ENCODE peak calls at places on chromosome 11, in four cellular contexts. Q is WERI-Rb-1; N is NCI-H460; Y is stimulated activated CD4-positive, alpha-beta T cell treated with anti-CD3 and anti-CD28 coated beads, Interleukin-4, amount 100 ng/mL, for 48 hours. J is an unnamed sample.

GRCh38 chr11:87661270-87661669 is 514.0 kb downstream of the RAB38 start:
- DNase-seq in Q (no peak), N (no peak), Y (no peak), J (no peak)

GRCh38 chr11:65487467-65488272 is 11.2 kb upstream of the MALAT1 start:
- DNase-seq in Q (peak), Y (peak), N (peak), J (peak)

GRCh38 chr11:99268895-99269294 is 248.1 kb downstream of the CNTN5 start:
- DNase-seq in Q (no peak), N (no peak), Y (no peak), J (peak)

GRCh38 chr11:27241316-27242122 is 121.5 kb downstream of the CCDC34 start:
- DNase-seq in N (peak), Q (no peak), Y (no peak), J (peak)

GRCh38 chr11:45556851-45557707 is 108.3 kb downstream of the CHST1 start:
- DNase-seq in Q (no peak), Y (no peak), N (no peak), J (peak)

GRCh38 chr11:119756169-119756568 is 27.2 kb upstream of the NECTIN1 start:
- DNase-seq in Q (no peak), N (no peak), Y (no peak), J (no peak)

GRCh38 chr11:10197091-10197490 is 96.9 kb downstream of the SBF2 start:
- DNase-seq in N (no peak), Q (no peak), Y (no peak), J (no peak)

GRCh38 chr11:33531743-33532181 is 168.9 kb downstream of the C11orf91 start:
- DNase-seq in N (no peak), Q (no peak), Y (no peak), J (no peak)

GRCh38 chr11:130555251-130555841 is 106.9 kb downstream of the ADAMTS15 start:
- DNase-seq in Q (no peak), N (no peak), Y (no peak), J (no peak)